ENCODE peak calls at places on chromosome 1, in eight cellular contexts. One of them, this sample, is unnamed.

GRCh38 chr1:85976806-85977205 is 179.8 kb downstream of the COL24A1 start:
- DNase-seq in SK-N-SH: no peak
- DNase-seq in ovary: no peak
- DNase-seq in brain microvascular endothelial cell: no peak
- DNase-seq in adrenal gland: no peak
- DNase-seq in epithelial cell of proximal tubule: no peak
- DNase-seq in endodermal cell: peak; percentile 46
- DNase-seq in breast epithelium: no peak
- DNase-seq in this sample: no peak

GRCh38 chr1:63322944-63323865 is 838 bp downstream of the FOXD3 start:
- DNase-seq in SK-N-SH: peak; percentile 57
- DNase-seq in ovary: no peak
- DNase-seq in brain microvascular endothelial cell: no peak
- DNase-seq in adrenal gland: no peak
- DNase-seq in epithelial cell of proximal tubule: no peak
- DNase-seq in endodermal cell: peak; percentile 88
- DNase-seq in breast epithelium: no peak
- DNase-seq in this sample: no peak

GRCh38 chr1:238898856-238899255 is 487.5 kb upstream of the CHRM3 start:
- DNase-seq in SK-N-SH: no peak
- DNase-seq in ovary: no peak
- DNase-seq in brain microvascular endothelial cell: no peak
- DNase-seq in adrenal gland: no peak
- DNase-seq in epithelial cell of proximal tubule: no peak
- DNase-seq in endodermal cell: no peak
- DNase-seq in breast epithelium: peak; percentile 66
- DNase-seq in this sample: no peak

GRCh38 chr1:231694465-231695077 is 68.0 kb downstream of the DISC1 start:
- DNase-seq in SK-N-SH: peak; percentile 28
- DNase-seq in ovary: no peak
- DNase-seq in brain microvascular endothelial cell: no peak
- DNase-seq in adrenal gland: peak; percentile 66
- DNase-seq in epithelial cell of proximal tubule: no peak
- DNase-seq in endodermal cell: no peak
- DNase-seq in breast epithelium: no peak
- DNase-seq in this sample: no peak

GRCh38 chr1:81186271-81186670 is 614.5 kb upstream of the ADGRL2 start:
- DNase-seq in SK-N-SH: no peak
- DNase-seq in ovary: no peak
- DNase-seq in brain microvascular endothelial cell: no peak
- DNase-seq in adrenal gland: no peak
- DNase-seq in epithelial cell of proximal tubule: no peak
- DNase-seq in endodermal cell: no peak
- DNase-seq in breast epithelium: no peak
- DNase-seq in this sample: no peak

GRCh38 chr1:223492044-223492443 is 98.8 kb downstream of the CCDC185 start:
- DNase-seq in SK-N-SH: no peak
- DNase-seq in ovary: no peak
- DNase-seq in brain microvascular endothelial cell: no peak
- DNase-seq in adrenal gland: no peak
- DNase-seq in epithelial cell of proximal tubule: no peak
- DNase-seq in endodermal cell: no peak
- DNase-seq in breast epithelium: peak; percentile 66
- DNase-seq in this sample: no peak

GRCh38 chr1:184838374-184838995 is 83.8 kb upstream of the EDEM3 start:
- DNase-seq in SK-N-SH: peak; percentile 9
- DNase-seq in ovary: no peak
- DNase-seq in brain microvascular endothelial cell: peak; percentile 92
- DNase-seq in adrenal gland: peak; percentile 93
- DNase-seq in epithelial cell of proximal tubule: peak; percentile 67
- DNase-seq in endodermal cell: no peak
- DNase-seq in breast epithelium: peak; percentile 68
- DNase-seq in this sample: peak; percentile 80

GRCh38 chr1:222043444-222044292 is 301.8 kb upstream of the DUSP10 start:
- DNase-seq in SK-N-SH: peak; percentile 76
- DNase-seq in ovary: no peak
- DNase-seq in brain microvascular endothelial cell: peak; percentile 81
- DNase-seq in adrenal gland: peak; percentile 63
- DNase-seq in epithelial cell of proximal tubule: no peak
- DNase-seq in endodermal cell: no peak
- DNase-seq in breast epithelium: no peak
- DNase-seq in this sample: no peak

GRCh38 chr1:2977886-2978611 is 43.2 kb upstream of the ACTRT2 start:
- DNase-seq in SK-N-SH: no peak
- DNase-seq in ovary: no peak
- DNase-seq in brain microvascular endothelial cell: no peak
- DNase-seq in adrenal gland: no peak
- DNase-seq in epithelial cell of proximal tubule: no peak
- DNase-seq in endodermal cell: peak; percentile 25
- DNase-seq in breast epithelium: no peak
- DNase-seq in this sample: no peak

GRCh38 chr1:54904476-54905048 is 17.6 kb upstream of the DHCR24 start:
- DNase-seq in SK-N-SH: no peak
- DNase-seq in ovary: no peak
- DNase-seq in brain microvascular endothelial cell: peak; percentile 60
- DNase-seq in adrenal gland: no peak
- DNase-seq in epithelial cell of proximal tubule: peak; percentile 98
- DNase-seq in endodermal cell: no peak
- DNase-seq in breast epithelium: no peak
- DNase-seq in this sample: no peak

GRCh38 chr1:228314658-228315483 is 91.8 kb downstream of the TRIM11 start:
- DNase-seq in SK-N-SH: no peak
- DNase-seq in ovary: peak; percentile 34
- DNase-seq in brain microvascular endothelial cell: no peak
- DNase-seq in adrenal gland: no peak
- DNase-seq in epithelial cell of proximal tubule: no peak
- DNase-seq in endodermal cell: peak; percentile 48
- DNase-seq in breast epithelium: no peak
- DNase-seq in this sample: no peak

GRCh38 chr1:182056596-182057366 is 4.7 kb downstream of the ZNF648 start:
- DNase-seq in SK-N-SH: no peak
- DNase-seq in ovary: no peak
- DNase-seq in brain microvascular endothelial cell: no peak
- DNase-seq in adrenal gland: no peak
- DNase-seq in epithelial cell of proximal tubule: no peak
- DNase-seq in endodermal cell: peak; percentile 48
- DNase-seq in breast epithelium: no peak
- DNase-seq in this sample: peak; percentile 26

GRCh38 chr1:17010601-17011438 is 908 bp downstream of the ATP13A2 start:
- DNase-seq in SK-N-SH: peak; percentile 77
- DNase-seq in ovary: peak; percentile 75
- DNase-seq in brain microvascular endothelial cell: no peak
- DNase-seq in adrenal gland: peak; percentile 81
- DNase-seq in epithelial cell of proximal tubule: no peak
- DNase-seq in endodermal cell: peak; percentile 68
- DNase-seq in breast epithelium: peak; percentile 32
- DNase-seq in this sample: peak; percentile 69

GRCh38 chr1:158998781-158999161 is 10.9 kb upstream of the IFI16 start:
- DNase-seq in SK-N-SH: peak; percentile 33
- DNase-seq in ovary: peak; percentile 82
- DNase-seq in brain microvascular endothelial cell: peak; percentile 46
- DNase-seq in adrenal gland: peak; percentile 77
- DNase-seq in epithelial cell of proximal tubule: no peak
- DNase-seq in endodermal cell: peak; percentile 65
- DNase-seq in breast epithelium: peak; percentile 48
- DNase-seq in this sample: peak; percentile 69

GRCh38 chr1:45584351-45585109 is 689 bp downstream of the NASP start:
- DNase-seq in SK-N-SH: peak; percentile 95
- DNase-seq in ovary: peak; percentile 92
- DNase-seq in brain microvascular endothelial cell: peak; percentile 84
- DNase-seq in adrenal gland: peak; percentile 92
- DNase-seq in epithelial cell of proximal tubule: peak; percentile 46
- DNase-seq in endodermal cell: peak; percentile 97
- DNase-seq in breast epithelium: peak; percentile 82
- DNase-seq in this sample: peak; percentile 84
- TF ChIP-seq CTCF in SK-N-SH: peak; percentile 37
- TF ChIP-seq CTCF in ovary: peak; percentile 9
- TF ChIP-seq CTCF in brain microvascular endothelial cell: peak; percentile 4
- TF ChIP-seq CTCF in adrenal gland: no peak
- TF ChIP-seq CTCF in epithelial cell of proximal tubule: no peak
- TF ChIP-seq CTCF in endodermal cell: peak; percentile 47
- TF ChIP-seq CTCF in breast epithelium: no peak
- TF ChIP-seq CTCF in this sample: no peak

GRCh38 chr1:89632213-89633102 is 462 bp upstream of the LRRC8C start:
- DNase-seq in SK-N-SH: peak; percentile 95
- DNase-seq in ovary: peak; percentile 90
- DNase-seq in brain microvascular endothelial cell: peak; percentile 32
- DNase-seq in adrenal gland: peak; percentile 90
- DNase-seq in epithelial cell of proximal tubule: no peak
- DNase-seq in endodermal cell: peak; percentile 90
- DNase-seq in breast epithelium: peak; percentile 55
- DNase-seq in this sample: peak; percentile 83

GRCh38 chr1:89633103-89633744 is at the start of gene LRRC8C:
- DNase-seq in SK-N-SH: peak; percentile 84
- DNase-seq in ovary: peak; percentile 73
- DNase-seq in brain microvascular endothelial cell: peak; percentile 22
- DNase-seq in adrenal gland: peak; percentile 79
- DNase-seq in epithelial cell of proximal tubule: no peak
- DNase-seq in endodermal cell: no peak
- DNase-seq in breast epithelium: peak; percentile 26
- DNase-seq in this sample: no peak

GRCh38 chr1:89631756-89632155 is 1.2 kb upstream of the LRRC8C start:
- DNase-seq in SK-N-SH: no peak
- DNase-seq in ovary: no peak
- DNase-seq in brain microvascular endothelial cell: no peak
- DNase-seq in adrenal gland: no peak
- DNase-seq in epithelial cell of proximal tubule: no peak
- DNase-seq in endodermal cell: no peak
- DNase-seq in breast epithelium: no peak
- DNase-seq in this sample: no peak

GRCh38 chr1:89635825-89636815 is 3.2 kb downstream of the LRRC8C start:
- DNase-seq in SK-N-SH: no peak
- DNase-seq in ovary: no peak
- DNase-seq in brain microvascular endothelial cell: no peak
- DNase-seq in adrenal gland: no peak
- DNase-seq in epithelial cell of proximal tubule: no peak
- DNase-seq in endodermal cell: no peak
- DNase-seq in breast epithelium: no peak
- DNase-seq in this sample: no peak

GRCh38 chr1:89633745-89634625 is 1.1 kb downstream of the LRRC8C start:
- DNase-seq in SK-N-SH: peak; percentile 39
- DNase-seq in ovary: peak; percentile 45
- DNase-seq in brain microvascular endothelial cell: no peak
- DNase-seq in adrenal gland: no peak
- DNase-seq in epithelial cell of proximal tubule: no peak
- DNase-seq in endodermal cell: peak; percentile 66
- DNase-seq in breast epithelium: peak; percentile 22
- DNase-seq in this sample: no peak
- TF ChIP-seq CTCF in SK-N-SH: no peak
- TF ChIP-seq CTCF in ovary: no peak
- TF ChIP-seq CTCF in brain microvascular endothelial cell: no peak
- TF ChIP-seq CTCF in adrenal gland: no peak
- TF ChIP-seq CTCF in epithelial cell of proximal tubule: no peak
- TF ChIP-seq CTCF in endodermal cell: no peak
- TF ChIP-seq CTCF in breast epithelium: no peak
- TF ChIP-seq CTCF in this sample: no peak

DNA sequence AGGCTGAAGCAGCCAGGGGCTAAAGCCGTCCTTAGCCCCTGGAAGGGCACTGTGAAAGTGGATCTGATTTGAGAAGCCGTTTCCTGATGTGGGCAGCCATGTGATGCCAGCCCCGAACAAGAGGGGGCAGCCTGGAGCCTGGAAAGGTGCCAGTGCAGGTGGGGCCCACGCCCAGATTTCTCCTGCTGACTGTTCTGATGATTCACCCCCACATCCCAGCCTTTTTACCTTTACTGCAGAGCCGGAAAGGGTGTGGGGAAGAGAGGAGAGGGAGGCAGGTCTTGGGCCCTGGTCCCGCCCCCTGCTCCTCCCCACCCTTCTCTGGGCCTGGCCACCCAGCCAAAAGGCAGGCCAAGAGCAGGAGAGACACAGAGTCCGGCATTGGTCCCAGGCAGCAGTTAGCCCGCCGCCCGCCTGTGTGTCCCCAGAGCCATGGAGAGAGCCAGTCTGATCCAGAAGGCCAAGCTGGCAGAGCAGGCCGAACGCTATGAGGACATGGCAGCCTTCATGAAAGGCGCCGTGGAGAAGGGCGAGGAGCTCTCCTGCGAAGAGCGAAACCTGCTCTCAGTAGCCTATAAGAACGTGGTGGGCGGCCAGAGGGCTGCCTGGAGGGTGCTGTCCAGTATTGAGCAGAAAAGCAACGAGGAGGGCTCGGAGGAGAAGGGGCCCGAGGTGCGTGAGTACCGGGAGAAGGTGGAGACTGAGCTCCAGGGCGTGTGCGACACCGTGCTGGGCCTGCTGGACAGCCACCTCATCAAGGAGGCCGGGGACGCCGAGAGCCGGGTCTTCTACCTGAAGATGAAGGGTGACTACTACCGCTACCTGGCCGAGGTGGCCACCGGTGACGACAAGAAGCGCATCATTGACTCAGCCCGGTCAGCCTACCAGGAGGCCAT is at the start of gene SFN:
- DNase-seq in SK-N-SH: no peak
- DNase-seq in ovary: no peak
- DNase-seq in brain microvascular endothelial cell: no peak
- DNase-seq in adrenal gland: no peak
- DNase-seq in epithelial cell of proximal tubule: no peak
- DNase-seq in endodermal cell: peak; percentile 97
- DNase-seq in breast epithelium: peak; percentile 88
- DNase-seq in this sample: no peak
- TF ChIP-seq CTCF in SK-N-SH: peak; percentile 41
- TF ChIP-seq CTCF in ovary: no peak
- TF ChIP-seq CTCF in brain microvascular endothelial cell: peak; percentile 41
- TF ChIP-seq CTCF in adrenal gland: no peak
- TF ChIP-seq CTCF in epithelial cell of proximal tubule: peak; percentile 67
- TF ChIP-seq CTCF in endodermal cell: peak; percentile 79
- TF ChIP-seq CTCF in breast epithelium: peak; percentile 21
- TF ChIP-seq CTCF in this sample: no peak

GRCh38 chr1:59149435-59149834 is 147.5 kb upstream of the FGGY start:
- DNase-seq in SK-N-SH: no peak
- DNase-seq in ovary: no peak
- DNase-seq in brain microvascular endothelial cell: no peak
- DNase-seq in adrenal gland: no peak
- DNase-seq in epithelial cell of proximal tubule: no peak
- DNase-seq in endodermal cell: no peak
- DNase-seq in breast epithelium: no peak
- DNase-seq in this sample: no peak

GRCh38 chr1:59143824-59144223 is 153.1 kb upstream of the FGGY start:
- DNase-seq in SK-N-SH: no peak
- DNase-seq in ovary: no peak
- DNase-seq in brain microvascular endothelial cell: no peak
- DNase-seq in adrenal gland: no peak
- DNase-seq in epithelial cell of proximal tubule: peak; percentile 85
- DNase-seq in endodermal cell: no peak
- DNase-seq in breast epithelium: no peak
- DNase-seq in this sample: no peak

GRCh38 chr1:59144959-59145358 is 151.9 kb upstream of the FGGY start:
- DNase-seq in SK-N-SH: no peak
- DNase-seq in ovary: no peak
- DNase-seq in brain microvascular endothelial cell: no peak
- DNase-seq in adrenal gland: no peak
- DNase-seq in epithelial cell of proximal tubule: no peak
- DNase-seq in endodermal cell: no peak
- DNase-seq in breast epithelium: no peak
- DNase-seq in this sample: no peak

GRCh38 chr1:59146056-59146455 is 150.8 kb upstream of the FGGY start:
- DNase-seq in SK-N-SH: no peak
- DNase-seq in ovary: no peak
- DNase-seq in brain microvascular endothelial cell: no peak
- DNase-seq in adrenal gland: no peak
- DNase-seq in epithelial cell of proximal tubule: no peak
- DNase-seq in endodermal cell: no peak
- DNase-seq in breast epithelium: no peak
- DNase-seq in this sample: no peak

GRCh38 chr1:59146651-59147358 is 150.1 kb upstream of the FGGY start:
- DNase-seq in SK-N-SH: peak; percentile 56
- DNase-seq in ovary: peak; percentile 70
- DNase-seq in brain microvascular endothelial cell: no peak
- DNase-seq in adrenal gland: peak; percentile 67
- DNase-seq in epithelial cell of proximal tubule: no peak
- DNase-seq in endodermal cell: peak; percentile 85
- DNase-seq in breast epithelium: no peak
- DNase-seq in this sample: no peak
- TF ChIP-seq CTCF in SK-N-SH: peak; percentile 19
- TF ChIP-seq CTCF in ovary: no peak
- TF ChIP-seq CTCF in brain microvascular endothelial cell: peak; percentile 20
- TF ChIP-seq CTCF in adrenal gland: peak; percentile 14
- TF ChIP-seq CTCF in epithelial cell of proximal tubule: peak; percentile 30
- TF ChIP-seq CTCF in endodermal cell: peak; percentile 60
- TF ChIP-seq CTCF in breast epithelium: no peak
- TF ChIP-seq CTCF in this sample: peak; percentile 45

This sample was measured in right atrium auricular region.